ENCODE peak calls at places on chromosomes 1 and 21, in nine cellular contexts. N is choroid plexus epithelial cell, J is BJ, H is dorsolateral prefrontal cortex, Z is GM23338, E is fibroblast of mammary gland, C is HFF-Myc, F is AG10803, R is NB4. D is an unnamed sample.

GRCh38 chr1:234875328-234875952 is 253.2 kb downstream of the TOMM20 start:
- DNase-seq in N (no peak), J (no peak), H (no peak), Z (no peak), E (no peak), C (no peak), F (no peak), R (no peak), D (no peak)

GRCh38 chr1:65177457-65177856 is 29.5 kb downstream of the AK4 start:
- DNase-seq in N (peak), J (no peak), H (no peak), Z (no peak), E (peak), C (no peak), F (peak), R (no peak), D (no peak)

GRCh38 chr1:8430476-8430875 is 112.6 kb downstream of the SLC45A1 start:
- DNase-seq in N (no peak), J (no peak), H (no peak), Z (no peak), E (no peak), C (no peak), F (no peak), R (no peak), D (no peak)

GRCh38 chr1:183932412-183932811 is 105.1 kb downstream of the COLGALT2 start:
- DNase-seq in N (peak), J (no peak), H (peak), Z (no peak), E (peak), C (no peak), F (peak), R (no peak), D (peak)

GRCh38 chr1:108691128-108691885 is 803 bp upstream of the PRPF38B start:
- DNase-seq in N (no peak), J (no peak), H (no peak), Z (no peak), E (no peak), C (no peak), F (no peak), R (no peak), D (no peak)

GRCh38 chr21:27477321-27477720 is 510.4 kb upstream of the ADAMTS5 start:
- DNase-seq in N (no peak), J (no peak), H (no peak), Z (no peak), E (peak), C (no peak), F (peak), R (no peak), D (no peak)

GRCh38 chr1:234866007-234866866 is 256.3 kb upstream of the IRF2BP2 start:
- DNase-seq in N (peak), J (peak), H (no peak), Z (no peak), E (peak), C (peak), F (peak), R (peak), D (no peak)

GRCh38 chr21:42232176-42232825 is 13.4 kb downstream of the ABCG1 start:
- DNase-seq in N (no peak), J (no peak), H (no peak), Z (no peak), E (no peak), C (no peak), F (no peak), R (no peak), D (no peak)

GRCh38 chr1:117093091-117093534 is 28.4 kb downstream of the TRIM45 start:
- DNase-seq in N (peak), J (peak), H (peak), Z (peak), E (peak), C (peak), F (peak), R (no peak), D (peak)

GRCh38 chr1:48236716-48237470 is 14.4 kb downstream of the SLC5A9 start:
- DNase-seq in N (peak), J (no peak), H (no peak), Z (peak), E (peak), C (peak), F (peak), R (peak), D (peak)

GRCh38 chr1:224402472-224403035 is 32.0 kb downstream of the WDR26 start:
- DNase-seq in N (no peak), J (no peak), H (no peak), Z (no peak), E (no peak), C (no peak), F (no peak), R (no peak), D (no peak)

GRCh38 chr1:1956586-1957532 is 37.8 kb upstream of the TMEM52 start:
- DNase-seq in N (no peak), J (no peak), H (no peak), Z (no peak), E (no peak), C (no peak), F (no peak), R (no peak), D (no peak)

GRCh38 chr1:77829851-77830250 is 50.4 kb downstream of the MIGA1 start:
- DNase-seq in N (peak), J (no peak), H (no peak), Z (no peak), E (no peak), C (no peak), F (no peak), R (no peak), D (no peak)

GRCh38 chr1:161037661-161038522 is 872 bp downstream of the TSTD1 start:
- DNase-seq in N (no peak), J (no peak), H (no peak), Z (peak), E (no peak), C (no peak), F (no peak), R (no peak), D (no peak)

GRCh38 chr1:221748981-221749380 is 7.1 kb upstream of the DUSP10 start:
- DNase-seq in N (no peak), J (no peak), H (no peak), Z (no peak), E (no peak), C (no peak), F (no peak), R (no peak), D (no peak)

GRCh38 chr1:33170351-33171274 is 11.2 kb downstream of the TRIM62 start:
- DNase-seq in N (no peak), J (no peak), H (peak), Z (no peak), E (no peak), C (no peak), F (no peak), R (no peak), D (no peak)

GRCh38 chr1:96872757-96873156 is 151.2 kb downstream of the PTBP2 start:
- DNase-seq in N (no peak), J (no peak), H (no peak), Z (peak), E (no peak), C (no peak), F (no peak), R (no peak), D (no peak)

GRCh38 chr1:44072204-44072603 is 40.9 kb upstream of the SLC6A9 start:
- DNase-seq in N (peak), J (peak), H (no peak), Z (no peak), E (peak), C (peak), F (peak), R (peak), D (peak)

GRCh38 chr1:14970799-14971141 is 182.8 kb upstream of the TMEM51 start:
- DNase-seq in N (no peak), J (no peak), H (no peak), Z (no peak), E (peak), C (no peak), F (peak), R (no peak), D (no peak)

GRCh38 chr1:14970115-14970798 is 183.3 kb upstream of the TMEM51 start:
- DNase-seq in N (peak), J (peak), H (no peak), Z (peak), E (peak), C (peak), F (peak), R (peak), D (peak)

GRCh38 chr1:14969006-14969405 is 184.5 kb upstream of the TMEM51 start:
- DNase-seq in N (no peak), J (no peak), H (no peak), Z (no peak), E (no peak), C (no peak), F (peak), R (no peak), D (no peak)

GRCh38 chr1:14971201-14971600 is 182.3 kb upstream of the TMEM51 start:
- DNase-seq in N (no peak), J (no peak), H (no peak), Z (no peak), E (no peak), C (no peak), F (no peak), R (no peak), D (no peak)

GRCh38 chr1:14968251-14968812 is 185.2 kb upstream of the TMEM51 start:
- DNase-seq in N (peak), J (peak), H (peak), Z (peak), E (peak), C (peak), F (peak), R (no peak), D (peak)
- H3K4me3 ChIP-seq in N (no peak), J (no peak), H (no peak), Z (no peak), E (no peak), C (peak), F (no peak), R (no peak), D (no peak)

GRCh38 chr1:209988706-209989105 is 50.7 kb downstream of the SYT14 start:
- DNase-seq in N (no peak), J (no peak), H (no peak), Z (no peak), E (no peak), C (no peak), F (no peak), R (no peak), D (no peak)

GRCh38 chr1:209983953-209984352 is 45.9 kb downstream of the SYT14 start:
- DNase-seq in N (no peak), J (no peak), H (no peak), Z (no peak), E (no peak), C (no peak), F (no peak), R (no peak), D (no peak)

GRCh38 chr1:209993061-209993830 is 55.2 kb downstream of the SYT14 start:
- DNase-seq in N (no peak), J (no peak), H (no peak), Z (no peak), E (no peak), C (no peak), F (no peak), R (no peak), D (no peak)

GRCh38 chr1:209985002-209985401 is 47.0 kb downstream of the SYT14 start:
- DNase-seq in N (no peak), J (no peak), H (no peak), Z (no peak), E (no peak), C (no peak), F (no peak), R (no peak), D (no peak)

DNA sequence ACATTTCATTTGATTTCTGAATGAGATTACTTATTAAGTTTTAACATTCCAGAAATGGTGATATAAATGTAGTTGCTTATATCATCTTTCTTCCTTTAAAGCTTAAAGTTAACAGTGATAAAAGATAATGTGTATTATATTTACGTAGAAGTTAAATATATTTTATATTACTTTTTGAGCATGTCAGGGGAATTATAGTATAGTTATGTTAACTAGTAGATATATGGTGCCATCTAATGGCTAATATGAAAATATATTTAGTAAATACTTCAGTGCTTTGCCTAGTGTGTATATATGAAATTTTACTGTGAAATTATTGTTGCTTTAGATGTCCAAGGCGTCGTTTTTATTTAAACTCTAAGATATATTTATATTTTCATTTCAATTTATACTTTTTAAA is 51.5 kb downstream of the SYT14 start:
- DNase-seq in N (peak), J (peak), H (no peak), Z (no peak), E (peak), C (no peak), F (peak), R (peak), D (no peak)
- TF ChIP-seq CTCF in N (peak), J (no peak), H (peak), Z (no peak), E (peak), C (no peak), F (peak), R (no peak), D (peak)

GRCh38 chr1:53732912-53733317 is 6.0 kb downstream of the GLIS1 start:
- DNase-seq in N (peak), J (peak), H (no peak), Z (no peak), E (peak), C (peak), F (peak), R (no peak), D (peak)

GRCh38 chr1:53732409-53732808 is 6.6 kb downstream of the GLIS1 start:
- DNase-seq in N (peak), J (no peak), H (no peak), Z (no peak), E (no peak), C (no peak), F (no peak), R (no peak), D (no peak)

GRCh38 chr1:53734650-53735211 is 4.2 kb downstream of the GLIS1 start:
- DNase-seq in N (peak), J (peak), H (no peak), Z (no peak), E (peak), C (peak), F (peak), R (no peak), D (peak)

GRCh38 chr1:53733975-53734649 is 4.9 kb downstream of the GLIS1 start:
- DNase-seq in N (peak), J (peak), H (no peak), Z (no peak), E (peak), C (peak), F (peak), R (no peak), D (peak)

DNA sequence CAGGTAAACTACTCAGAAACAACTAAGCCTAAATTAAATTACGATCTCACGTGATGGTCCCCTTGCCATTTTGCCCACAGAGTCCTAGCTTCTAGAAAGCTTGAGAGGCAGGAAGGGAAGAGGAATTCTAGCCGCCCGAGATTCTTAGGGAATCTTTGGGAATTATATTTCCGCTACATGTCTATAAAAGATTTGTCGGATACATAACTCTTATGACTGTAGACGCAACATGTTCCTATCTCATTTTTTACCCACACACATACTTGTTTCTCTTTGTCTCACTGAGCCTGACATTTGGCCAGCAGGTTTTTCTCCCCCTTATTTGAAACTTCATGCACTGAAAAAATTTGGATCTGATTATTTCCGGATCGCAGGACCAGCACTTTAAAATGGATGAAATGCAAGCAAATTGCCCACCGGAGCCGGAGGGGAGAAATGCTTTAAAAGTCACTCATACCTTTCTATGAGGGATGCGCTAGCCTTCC is 5.5 kb downstream of the GLIS1 start:
- DNase-seq in N (peak), J (peak), H (no peak), Z (no peak), E (no peak), C (peak), F (peak), R (no peak), D (peak)
- H3K4me3 ChIP-seq in N (no peak), J (peak), H (no peak), Z (no peak), E (peak), C (peak), F (peak), R (no peak), D (peak)

GRCh38 chr1:51936531-51936930 is 54.0 kb downstream of the RAB3B start:
- DNase-seq in N (peak), J (no peak), H (no peak), Z (no peak), E (peak), C (no peak), F (peak), R (peak), D (no peak)
- TF ChIP-seq CTCF in N (peak), J (peak), H (no peak), Z (peak), E (peak), C (no peak), F (peak), R (peak), D (peak)

GRCh38 chr1:159014003-159014571 is 4.4 kb downstream of the IFI16 start:
- DNase-seq in N (no peak), J (no peak), H (no peak), Z (no peak), E (no peak), C (no peak), F (no peak), R (peak), D (no peak)
- H3K4me3 ChIP-seq in N (no peak), J (no peak), H (peak), Z (no peak), E (no peak), C (no peak), F (no peak), R (peak), D (no peak)

GRCh38 chr1:167799747-167800146 is 78.0 kb downstream of the MPZL1 start:
- DNase-seq in N (no peak), J (no peak), H (no peak), Z (no peak), E (no peak), C (no peak), F (no peak), R (no peak), D (no peak)
- TF ChIP-seq CTCF in N (no peak), J (no peak), H (no peak), Z (no peak), E (no peak), C (no peak), F (no peak), R (no peak), D (no peak)